ENCODE peak calls at places on chromosomes 16 and 17, in ten cellular contexts. One of them, this sample, is unnamed.

GRCh38 chr16:87350681-87351319 is 32.8 kb downstream of the FBXO31 start:
- DNase-seq in small intestine: no peak
- DNase-seq in ovary: no peak
- DNase-seq in mucosa of descending colon: no peak
- DNase-seq in upper lobe of right lung: no peak
- DNase-seq in AG10803: peak; percentile 53
- DNase-seq in heart left ventricle: no peak
- DNase-seq in A549: no peak
- DNase-seq in right atrium auricular region: peak; percentile 68
- DNase-seq in CD8-positive, alpha-beta T cell: no peak
- DNase-seq in this sample: no peak

GRCh38 chr17:31381165-31381668 is 10.3 kb upstream of the RAB11FIP4 start:
- DNase-seq in small intestine: no peak
- DNase-seq in ovary: no peak
- DNase-seq in mucosa of descending colon: no peak
- DNase-seq in upper lobe of right lung: no peak
- DNase-seq in AG10803: no peak
- DNase-seq in heart left ventricle: no peak
- DNase-seq in A549: no peak
- DNase-seq in right atrium auricular region: no peak
- DNase-seq in CD8-positive, alpha-beta T cell: no peak
- DNase-seq in this sample: no peak

GRCh38 chr17:78940708-78941107 is 15.5 kb upstream of the TIMP2 start:
- DNase-seq in small intestine: no peak
- DNase-seq in ovary: no peak
- DNase-seq in mucosa of descending colon: no peak
- DNase-seq in upper lobe of right lung: no peak
- DNase-seq in AG10803: no peak
- DNase-seq in heart left ventricle: no peak
- DNase-seq in A549: no peak
- DNase-seq in right atrium auricular region: no peak
- DNase-seq in CD8-positive, alpha-beta T cell: no peak
- DNase-seq in this sample: no peak

GRCh38 chr16:67781548-67781921 is 24.8 kb downstream of the RANBP10 start:
- DNase-seq in small intestine: no peak
- DNase-seq in ovary: no peak
- DNase-seq in mucosa of descending colon: no peak
- DNase-seq in upper lobe of right lung: no peak
- DNase-seq in AG10803: no peak
- DNase-seq in heart left ventricle: no peak
- DNase-seq in A549: no peak
- DNase-seq in right atrium auricular region: no peak
- DNase-seq in CD8-positive, alpha-beta T cell: no peak
- DNase-seq in this sample: peak; percentile 83

GRCh38 chr17:59963738-59964454 is 644 bp downstream of the RNFT1 start:
- DNase-seq in small intestine: peak; percentile 58
- DNase-seq in ovary: no peak
- DNase-seq in mucosa of descending colon: peak; percentile 61
- DNase-seq in upper lobe of right lung: no peak
- DNase-seq in AG10803: peak; percentile 58
- DNase-seq in heart left ventricle: peak; percentile 68
- DNase-seq in A549: peak; percentile 43
- DNase-seq in right atrium auricular region: peak; percentile 65
- DNase-seq in CD8-positive, alpha-beta T cell: peak; percentile 72
- DNase-seq in this sample: no peak

GRCh38 chr16:46737621-46738214 is 10.4 kb downstream of the MYLK3 start:
- DNase-seq in small intestine: no peak
- DNase-seq in ovary: no peak
- DNase-seq in mucosa of descending colon: no peak
- DNase-seq in upper lobe of right lung: peak; percentile 55
- DNase-seq in AG10803: no peak
- DNase-seq in heart left ventricle: no peak
- DNase-seq in A549: no peak
- DNase-seq in right atrium auricular region: no peak
- DNase-seq in CD8-positive, alpha-beta T cell: no peak
- DNase-seq in this sample: no peak

GRCh38 chr17:75418523-75419050 is 13.1 kb upstream of the GRB2 start:
- DNase-seq in small intestine: no peak
- DNase-seq in ovary: no peak
- DNase-seq in mucosa of descending colon: no peak
- DNase-seq in upper lobe of right lung: no peak
- DNase-seq in AG10803: no peak
- DNase-seq in heart left ventricle: no peak
- DNase-seq in A549: no peak
- DNase-seq in right atrium auricular region: no peak
- DNase-seq in CD8-positive, alpha-beta T cell: no peak
- DNase-seq in this sample: no peak

GRCh38 chr16:67237396-67238277 is 9.6 kb downstream of the FHOD1 start:
- DNase-seq in small intestine: no peak
- DNase-seq in ovary: no peak
- DNase-seq in mucosa of descending colon: peak; percentile 15
- DNase-seq in upper lobe of right lung: peak; percentile 57
- DNase-seq in AG10803: no peak
- DNase-seq in heart left ventricle: peak; percentile 54
- DNase-seq in A549: no peak
- DNase-seq in right atrium auricular region: no peak
- DNase-seq in CD8-positive, alpha-beta T cell: no peak
- DNase-seq in this sample: no peak

GRCh38 chr16:14502256-14502875 is 127.7 kb downstream of the PARN start:
- DNase-seq in small intestine: no peak
- DNase-seq in ovary: no peak
- DNase-seq in mucosa of descending colon: no peak
- DNase-seq in upper lobe of right lung: no peak
- DNase-seq in AG10803: no peak
- DNase-seq in heart left ventricle: no peak
- DNase-seq in A549: no peak
- DNase-seq in right atrium auricular region: no peak
- DNase-seq in CD8-positive, alpha-beta T cell: no peak
- DNase-seq in this sample: no peak

GRCh38 chr17:72599891-72600290 is 479.1 kb downstream of the SOX9 start:
- DNase-seq in small intestine: no peak
- DNase-seq in ovary: no peak
- DNase-seq in mucosa of descending colon: no peak
- DNase-seq in upper lobe of right lung: no peak
- DNase-seq in AG10803: no peak
- DNase-seq in heart left ventricle: no peak
- DNase-seq in A549: no peak
- DNase-seq in right atrium auricular region: no peak
- DNase-seq in CD8-positive, alpha-beta T cell: no peak
- DNase-seq in this sample: no peak

GRCh38 chr17:18332909-18333489 is 17.9 kb downstream of the SMCR8 start:
- DNase-seq in small intestine: peak; percentile 16
- DNase-seq in ovary: no peak
- DNase-seq in mucosa of descending colon: no peak
- DNase-seq in upper lobe of right lung: no peak
- DNase-seq in AG10803: peak; percentile 31
- DNase-seq in heart left ventricle: no peak
- DNase-seq in A549: no peak
- DNase-seq in right atrium auricular region: no peak
- DNase-seq in CD8-positive, alpha-beta T cell: no peak
- DNase-seq in this sample: peak; percentile 42

GRCh38 chr17:19718613-19719364 is 2.4 kb upstream of the SLC47A2 start:
- DNase-seq in small intestine: peak; percentile 51
- DNase-seq in ovary: no peak
- DNase-seq in mucosa of descending colon: no peak
- DNase-seq in upper lobe of right lung: peak; percentile 52
- DNase-seq in AG10803: no peak
- DNase-seq in heart left ventricle: no peak
- DNase-seq in A549: no peak
- DNase-seq in right atrium auricular region: no peak
- DNase-seq in CD8-positive, alpha-beta T cell: no peak
- DNase-seq in this sample: no peak

GRCh38 chr16:1315081-1316032 is 5.9 kb downstream of the UBE2I start:
- DNase-seq in small intestine: no peak
- DNase-seq in ovary: no peak
- DNase-seq in mucosa of descending colon: no peak
- DNase-seq in upper lobe of right lung: no peak
- DNase-seq in AG10803: no peak
- DNase-seq in heart left ventricle: no peak
- DNase-seq in A549: no peak
- DNase-seq in right atrium auricular region: no peak
- DNase-seq in CD8-positive, alpha-beta T cell: peak; percentile 6
- DNase-seq in this sample: no peak

GRCh38 chr17:63041722-63042121 is 75.7 kb downstream of the TANC2 start:
- DNase-seq in small intestine: no peak
- DNase-seq in ovary: no peak
- DNase-seq in mucosa of descending colon: no peak
- DNase-seq in upper lobe of right lung: no peak
- DNase-seq in AG10803: no peak
- DNase-seq in heart left ventricle: no peak
- DNase-seq in A549: no peak
- DNase-seq in right atrium auricular region: no peak
- DNase-seq in CD8-positive, alpha-beta T cell: no peak
- DNase-seq in this sample: no peak

GRCh38 chr16:66858740-66859396 is 14.7 kb downstream of the CA7 start:
- DNase-seq in small intestine: peak; percentile 41
- DNase-seq in ovary: no peak
- DNase-seq in mucosa of descending colon: no peak
- DNase-seq in upper lobe of right lung: peak; percentile 81
- DNase-seq in AG10803: peak; percentile 50
- DNase-seq in heart left ventricle: peak; percentile 86
- DNase-seq in A549: peak; percentile 47
- DNase-seq in right atrium auricular region: peak; percentile 64
- DNase-seq in CD8-positive, alpha-beta T cell: no peak
- DNase-seq in this sample: no peak

GRCh38 chr16:57244767-57245471 is at the start of gene ARL2BP:
- DNase-seq in small intestine: peak; percentile 98
- DNase-seq in ovary: peak; percentile 99
- DNase-seq in mucosa of descending colon: peak; percentile 99
- DNase-seq in upper lobe of right lung: peak; percentile 99
- DNase-seq in AG10803: peak; percentile 98
- DNase-seq in heart left ventricle: peak; percentile 99
- DNase-seq in A549: peak; percentile 98
- DNase-seq in right atrium auricular region: peak; percentile 98
- DNase-seq in CD8-positive, alpha-beta T cell: peak; percentile 97
- DNase-seq in this sample: peak; percentile 97
- H3K4me3 ChIP-seq in small intestine: peak within 1 kb of the TSS; percentile 68
- H3K4me3 ChIP-seq in ovary: peak within 1 kb of the TSS; percentile 84
- H3K4me3 ChIP-seq in mucosa of descending colon: peak within 1 kb of the TSS; percentile 45
- H3K4me3 ChIP-seq in upper lobe of right lung: peak within 1 kb of the TSS; percentile 80
- H3K4me3 ChIP-seq in AG10803: peak within 1 kb of the TSS; percentile 74
- H3K4me3 ChIP-seq in heart left ventricle: peak within 1 kb of the TSS; percentile 80
- H3K4me3 ChIP-seq in A549: peak within 1 kb of the TSS; percentile 78
- H3K4me3 ChIP-seq in right atrium auricular region: peak within 1 kb of the TSS; percentile 63
- H3K4me3 ChIP-seq in CD8-positive, alpha-beta T cell: peak within 1 kb of the TSS; percentile 76
- H3K4me3 ChIP-seq in this sample: peak within 1 kb of the TSS; percentile 64

DNA sequence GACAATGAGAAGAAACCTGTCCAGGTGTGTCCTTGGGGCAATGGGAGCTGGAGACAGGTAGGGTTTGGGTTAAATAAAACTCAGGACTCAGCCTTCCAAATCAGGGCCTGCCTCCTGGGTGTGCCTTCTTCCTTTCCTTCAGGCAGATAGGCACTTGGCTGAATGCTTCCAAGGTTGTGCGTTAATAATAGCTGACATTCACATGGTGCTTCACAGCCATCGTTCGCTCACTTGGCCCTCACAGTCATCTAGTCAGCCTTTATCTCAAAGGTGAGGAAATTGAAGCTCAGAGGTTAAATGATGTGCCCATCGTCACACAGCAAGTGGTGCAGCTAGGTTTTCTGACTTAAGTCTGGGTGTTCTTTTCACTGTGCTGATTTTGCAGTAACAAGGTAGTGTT is 9.5 kb downstream of the NFE2L1 start:
- DNase-seq in small intestine: no peak
- DNase-seq in ovary: no peak
- DNase-seq in mucosa of descending colon: no peak
- DNase-seq in upper lobe of right lung: no peak
- DNase-seq in AG10803: no peak
- DNase-seq in heart left ventricle: no peak
- DNase-seq in A549: no peak
- DNase-seq in right atrium auricular region: no peak
- DNase-seq in CD8-positive, alpha-beta T cell: no peak
- DNase-seq in this sample: no peak
- H3K4me3 ChIP-seq in small intestine: no peak overlapping the region
- H3K4me3 ChIP-seq in ovary: no peak overlapping the region
- H3K4me3 ChIP-seq in mucosa of descending colon: no peak overlapping the region
- H3K4me3 ChIP-seq in upper lobe of right lung: no peak overlapping the region
- H3K4me3 ChIP-seq in AG10803: no peak overlapping the region
- H3K4me3 ChIP-seq in heart left ventricle: no peak overlapping the region
- H3K4me3 ChIP-seq in A549: no peak overlapping the region
- H3K4me3 ChIP-seq in right atrium auricular region: no peak overlapping the region
- H3K4me3 ChIP-seq in CD8-positive, alpha-beta T cell: no peak overlapping the region
- H3K4me3 ChIP-seq in this sample: no peak overlapping the region

DNA sequence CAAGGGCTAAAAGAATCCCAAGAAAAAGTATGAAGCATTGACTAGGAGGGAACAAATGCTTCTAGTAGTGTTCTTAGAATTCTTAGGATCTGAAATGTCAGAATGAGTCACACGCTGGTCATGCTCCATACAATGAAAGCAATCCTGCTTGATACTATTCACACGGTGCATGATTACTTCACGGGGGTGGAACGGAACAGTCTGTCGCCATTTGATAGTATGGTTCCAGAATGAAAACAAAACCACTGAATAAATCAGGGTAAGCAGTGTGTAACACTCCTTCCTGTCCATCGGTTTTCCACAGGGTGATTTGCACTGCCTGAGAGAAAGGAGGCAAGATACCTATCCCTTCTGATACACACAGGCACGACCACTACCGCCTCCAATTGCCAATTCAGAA is 22.9 kb upstream of the YWHAE start:
- DNase-seq in small intestine: no peak
- DNase-seq in ovary: no peak
- DNase-seq in mucosa of descending colon: no peak
- DNase-seq in upper lobe of right lung: no peak
- DNase-seq in AG10803: peak; percentile 91
- DNase-seq in heart left ventricle: no peak
- DNase-seq in A549: peak; percentile 71
- DNase-seq in right atrium auricular region: peak; percentile 69
- DNase-seq in CD8-positive, alpha-beta T cell: no peak
- DNase-seq in this sample: no peak
- H3K4me3 ChIP-seq in small intestine: no peak overlapping the region
- H3K4me3 ChIP-seq in ovary: no peak overlapping the region
- H3K4me3 ChIP-seq in mucosa of descending colon: no peak overlapping the region
- H3K4me3 ChIP-seq in upper lobe of right lung: no peak overlapping the region
- H3K4me3 ChIP-seq in AG10803: no peak overlapping the region
- H3K4me3 ChIP-seq in heart left ventricle: no peak overlapping the region
- H3K4me3 ChIP-seq in A549: no peak overlapping the region
- H3K4me3 ChIP-seq in right atrium auricular region: no peak overlapping the region
- H3K4me3 ChIP-seq in CD8-positive, alpha-beta T cell: no peak overlapping the region
- H3K4me3 ChIP-seq in this sample: no peak overlapping the region

DNA sequence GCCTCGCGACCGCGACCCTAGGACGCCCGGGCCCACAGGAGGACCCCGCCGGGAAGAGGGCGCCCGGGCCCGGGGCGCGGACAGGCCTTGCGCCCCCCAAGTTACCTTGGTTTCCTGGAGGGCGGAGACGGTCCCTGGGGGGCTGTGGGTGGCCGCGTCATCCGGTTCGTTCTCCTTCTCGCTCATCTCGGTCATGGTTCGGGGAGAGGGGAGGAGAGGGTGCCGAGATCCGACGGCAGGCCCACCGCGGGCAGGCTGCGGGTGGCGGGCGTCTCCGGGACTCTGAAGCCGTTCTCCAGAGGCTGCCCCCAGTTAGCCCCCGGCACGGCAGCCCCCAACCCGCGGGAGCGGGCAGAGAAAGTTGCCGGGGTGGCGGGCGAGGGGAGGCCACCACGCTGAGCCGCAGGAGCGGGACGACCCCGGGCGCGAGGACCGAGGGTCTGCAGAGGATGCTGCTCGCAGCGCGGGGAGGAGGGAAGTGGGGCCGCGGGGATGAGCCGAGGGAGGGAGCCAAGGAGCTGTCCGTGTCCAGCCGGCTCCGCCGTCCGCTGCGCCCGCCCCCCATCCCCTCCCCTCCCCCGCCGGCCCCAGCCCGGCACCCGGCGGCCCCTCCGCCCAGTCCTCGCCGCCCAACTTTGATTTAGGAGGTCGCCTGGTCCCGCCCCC is at the start of gene STAC2:
- DNase-seq in small intestine: no peak
- DNase-seq in ovary: no peak
- DNase-seq in mucosa of descending colon: no peak
- DNase-seq in upper lobe of right lung: no peak
- DNase-seq in AG10803: no peak
- DNase-seq in heart left ventricle: no peak
- DNase-seq in A549: no peak
- DNase-seq in right atrium auricular region: no peak
- DNase-seq in CD8-positive, alpha-beta T cell: peak; percentile 42
- DNase-seq in this sample: no peak
- H3K4me3 ChIP-seq in small intestine: peak within 1 kb of the TSS; percentile 24
- H3K4me3 ChIP-seq in ovary: peak within 1 kb of the TSS; percentile 42
- H3K4me3 ChIP-seq in mucosa of descending colon: no peak within 1 kb of the TSS
- H3K4me3 ChIP-seq in upper lobe of right lung: peak within 1 kb of the TSS; percentile 34
- H3K4me3 ChIP-seq in AG10803: peak within 1 kb of the TSS; percentile 49
- H3K4me3 ChIP-seq in heart left ventricle: peak within 1 kb of the TSS; percentile 41
- H3K4me3 ChIP-seq in A549: peak within 1 kb of the TSS; percentile 46
- H3K4me3 ChIP-seq in right atrium auricular region: peak within 1 kb of the TSS; percentile 56
- H3K4me3 ChIP-seq in CD8-positive, alpha-beta T cell: peak within 1 kb of the TSS; percentile 56
- H3K4me3 ChIP-seq in this sample: peak within 1 kb of the TSS; percentile 33

This sample was measured in Jurkat, Clone E6-1.